ENCODE peak calls at places on chromosome 16, in four cellular contexts. One of them, this sample, is unnamed.
A peak's percentile ranks its signal among the peaks of the same experiment; 100 is the strongest.

GRCh38 chr16:87681990-87682570 is 79.8 kb downstream of the JPH3 start:
- ATAC-seq in right cardiac atrium: no peak
- ATAC-seq in activated CD8-positive, alpha-beta T cell treated with anti-CD3 and anti-CD28 coated beads for 36 hours: peak; percentile 90
- ATAC-seq in left cardiac atrium: no peak
- ATAC-seq in this sample: peak; percentile 41

GRCh38 chr16:22861585-22861984 is 47.6 kb downstream of the HS3ST2 start:
- ATAC-seq in right cardiac atrium: no peak
- ATAC-seq in activated CD8-positive, alpha-beta T cell treated with anti-CD3 and anti-CD28 coated beads for 36 hours: no peak
- ATAC-seq in left cardiac atrium: no peak
- ATAC-seq in this sample: no peak

GRCh38 chr16:87227651-87228015 is 89.6 kb downstream of the C16orf95 start:
- ATAC-seq in right cardiac atrium: peak; percentile 91
- ATAC-seq in activated CD8-positive, alpha-beta T cell treated with anti-CD3 and anti-CD28 coated beads for 36 hours: no peak
- ATAC-seq in left cardiac atrium: peak; percentile 86
- ATAC-seq in this sample: no peak

GRCh38 chr16:71383054-71383773 is 24.7 kb downstream of the CALB2 start:
- ATAC-seq in right cardiac atrium: no peak
- ATAC-seq in activated CD8-positive, alpha-beta T cell treated with anti-CD3 and anti-CD28 coated beads for 36 hours: peak; percentile 73
- ATAC-seq in left cardiac atrium: peak; percentile 97
- ATAC-seq in this sample: peak; percentile 10

GRCh38 chr16:80938035-80938927 is 68.4 kb downstream of the CMC2 start:
- ATAC-seq in right cardiac atrium: peak; percentile 95
- ATAC-seq in activated CD8-positive, alpha-beta T cell treated with anti-CD3 and anti-CD28 coated beads for 36 hours: no peak
- ATAC-seq in left cardiac atrium: peak; percentile 94
- ATAC-seq in this sample: no peak

GRCh38 chr16:29316673-29317237 is 89.8 kb downstream of the NPIPB11 start:
- ATAC-seq in right cardiac atrium: no peak
- ATAC-seq in activated CD8-positive, alpha-beta T cell treated with anti-CD3 and anti-CD28 coated beads for 36 hours: no peak
- ATAC-seq in left cardiac atrium: peak; percentile 6
- ATAC-seq in this sample: no peak

GRCh38 chr16:80899804-80900592 is 95.6 kb upstream of the CDYL2 start:
- ATAC-seq in right cardiac atrium: peak; percentile 98
- ATAC-seq in activated CD8-positive, alpha-beta T cell treated with anti-CD3 and anti-CD28 coated beads for 36 hours: no peak
- ATAC-seq in left cardiac atrium: peak; percentile 99
- ATAC-seq in this sample: no peak

GRCh38 chr16:23650674-23651073 is 9.4 kb downstream of the DCTN5 start:
- ATAC-seq in right cardiac atrium: no peak
- ATAC-seq in activated CD8-positive, alpha-beta T cell treated with anti-CD3 and anti-CD28 coated beads for 36 hours: no peak
- ATAC-seq in left cardiac atrium: no peak
- ATAC-seq in this sample: no peak

GRCh38 chr16:70579648-70580630 is 56.3 kb downstream of the SF3B3 start:
- ATAC-seq in right cardiac atrium: peak; percentile 80
- ATAC-seq in activated CD8-positive, alpha-beta T cell treated with anti-CD3 and anti-CD28 coated beads for 36 hours: no peak
- ATAC-seq in left cardiac atrium: peak; percentile 61
- ATAC-seq in this sample: no peak

GRCh38 chr16:30762991-30763725 is 1.0 kb downstream of the RNF40 start:
- ATAC-seq in right cardiac atrium: no peak
- ATAC-seq in activated CD8-positive, alpha-beta T cell treated with anti-CD3 and anti-CD28 coated beads for 36 hours: no peak
- ATAC-seq in left cardiac atrium: no peak
- ATAC-seq in this sample: no peak

GRCh38 chr16:22203091-22203490 is 3.0 kb upstream of the EEF2K start:
- ATAC-seq in right cardiac atrium: no peak
- ATAC-seq in activated CD8-positive, alpha-beta T cell treated with anti-CD3 and anti-CD28 coated beads for 36 hours: no peak
- ATAC-seq in left cardiac atrium: no peak
- ATAC-seq in this sample: no peak

GRCh38 chr16:78060295-78060694 is 37.9 kb downstream of the CLEC3A start:
- ATAC-seq in right cardiac atrium: no peak
- ATAC-seq in activated CD8-positive, alpha-beta T cell treated with anti-CD3 and anti-CD28 coated beads for 36 hours: no peak
- ATAC-seq in left cardiac atrium: no peak
- ATAC-seq in this sample: no peak

GRCh38 chr16:5033256-5034166 is at the start of gene NAGPA:
- ATAC-seq in right cardiac atrium: peak; percentile 95
- ATAC-seq in activated CD8-positive, alpha-beta T cell treated with anti-CD3 and anti-CD28 coated beads for 36 hours: peak; percentile 91
- ATAC-seq in left cardiac atrium: peak; percentile 96
- ATAC-seq in this sample: peak; percentile 94

GRCh38 chr16:2238396-2239230 is 2.4 kb downstream of the DNASE1L2 start:
- ATAC-seq in right cardiac atrium: peak; percentile 5
- ATAC-seq in activated CD8-positive, alpha-beta T cell treated with anti-CD3 and anti-CD28 coated beads for 36 hours: peak; percentile 17
- ATAC-seq in left cardiac atrium: peak; percentile 2
- ATAC-seq in this sample: peak; percentile 35

GRCh38 chr16:56848955-56849689 is 15.9 kb upstream of the SLC12A3 start:
- ATAC-seq in right cardiac atrium: peak; percentile 34
- ATAC-seq in activated CD8-positive, alpha-beta T cell treated with anti-CD3 and anti-CD28 coated beads for 36 hours: no peak
- ATAC-seq in left cardiac atrium: peak; percentile 78
- ATAC-seq in this sample: no peak

This sample was measured in stimulated activated memory B cell treated with anti-CD40 and anti-IgM and Interleukin-4, amounts not matched to agents 10 μg/mL and 1 μg/mL and 100 μg/mL, for 72 hours.